ENCODE peak calls at places on chromosome 11, in ten cellular contexts. R is EH; S is HEK293T; Y is amygdala; M is stimulated activated CD4-positive, alpha-beta T cell treated with anti-CD3 and anti-CD28 coated beads, Interleukin-15, amount 100 ng/mL, for 24 hours; Q is activated T-cell treated with anti-CD3 and anti-CD28 coated beads, Interleukin-2, amount 50 U/mL, for 48 hours; C is NCI-H748 treated with DMSO at 0.1 percent for 48 hours; B is activated naive CD4-positive, alpha-beta T cell treated with anti-CD3 and anti-CD28 coated beads, Interleukin-2, amount 10 ng/mL, durations not matched to agents 7 days and 5 days; L is substantia nigra; F is Right ventricle myocardium superior. O is an unnamed sample.

GRCh38 chr11:69313992-69314391 is 20.0 kb downstream of the MYEOV start:
- DNase-seq in S (no peak), Q (no peak), Y (no peak), M (no peak), B (no peak), R (no peak), C (no peak), F (no peak), L (no peak), O (no peak)

GRCh38 chr11:1852885-1853284 is at the start of gene LSP1:
- DNase-seq in C (no peak), Q (peak; percentile 90), L (no peak), B (peak; percentile 93), F (no peak), Y (no peak), S (no peak), R (no peak), M (peak; percentile 89), O (no peak)

GRCh38 chr11:132874638-132875037 is 657.7 kb downstream of the OPCML start:
- DNase-seq in C (no peak), S (no peak), R (peak; percentile 82), Q (no peak), M (no peak), B (no peak), Y (no peak), F (no peak), L (no peak), O (no peak)

GRCh38 chr11:60168306-60168705 is 14.6 kb downstream of the MS4A6A start:
- DNase-seq in C (peak; percentile 10), Y (no peak), S (no peak), L (no peak), R (no peak), Q (no peak), B (no peak), M (no peak), F (no peak), O (no peak)

GRCh38 chr11:14374922-14375630 is 16.1 kb upstream of the RRAS2 start:
- DNase-seq in C (no peak), R (no peak), Q (no peak), Y (no peak), L (no peak), M (no peak), F (no peak), S (peak; percentile 30), B (no peak), O (no peak)

GRCh38 chr11:134637091-134638015 is 225.3 kb upstream of the B3GAT1 start:
- DNase-seq in R (no peak), M (no peak), Y (no peak), C (no peak), L (no peak), Q (no peak), F (no peak), B (no peak), S (no peak), O (peak; percentile 74)

GRCh38 chr11:78763664-78764063 is 189.0 kb upstream of the NARS2 start:
- DNase-seq in L (no peak), C (no peak), S (no peak), M (no peak), B (no peak), F (no peak), Q (no peak), R (no peak), Y (no peak), O (no peak)

GRCh38 chr11:61966673-61967176 is 709 bp downstream of the FTH1 start:
- DNase-seq in R (peak; percentile 52), S (peak; percentile 33), C (no peak), Q (peak; percentile 55), Y (no peak), B (peak; percentile 55), L (no peak), F (no peak), M (peak; percentile 56), O (peak; percentile 86)

GRCh38 chr11:113189909-113190667 is 124.3 kb upstream of the TTC12 start:
- DNase-seq in M (no peak), R (peak; percentile 95), B (no peak), S (no peak), Q (no peak), Y (no peak), L (no peak), C (no peak), F (peak; percentile 74), O (peak; percentile 92)

GRCh38 chr11:16989554-16989953 is 24.7 kb downstream of the PLEKHA7 start:
- DNase-seq in Q (no peak), Y (no peak), L (no peak), C (peak; percentile 11), S (no peak), M (no peak), B (no peak), F (no peak), R (no peak), O (no peak)

GRCh38 chr11:92601048-92601447 is 368.4 kb upstream of the MTNR1B start:
- DNase-seq in F (no peak), B (no peak), M (no peak), Y (no peak), R (no peak), L (no peak), Q (no peak), S (no peak), C (no peak), O (no peak)

GRCh38 chr11:130827697-130828377 is 88.4 kb downstream of the SNX19 start:
- DNase-seq in R (peak; percentile 89), F (peak; percentile 80), Y (no peak), L (no peak), C (no peak), S (peak; percentile 52), B (peak; percentile 22), Q (peak; percentile 31), M (peak; percentile 29), O (peak; percentile 89)

GRCh38 chr11:100730266-100730665 is 43.2 kb downstream of the ARHGAP42 start:
- DNase-seq in F (no peak), S (no peak), C (no peak), Y (no peak), B (no peak), M (no peak), R (peak; percentile 62), L (no peak), Q (no peak), O (no peak)

GRCh38 chr11:8382436-8383053 is 118.9 kb upstream of the LMO1 start:
- DNase-seq in R (peak; percentile 42), Q (no peak), S (no peak), F (no peak), C (no peak), L (no peak), M (no peak), Y (no peak), B (no peak), O (no peak)

GRCh38 chr11:34614334-34615113 is 6.4 kb upstream of the EHF start:
- DNase-seq in M (no peak), R (no peak), L (no peak), S (no peak), F (no peak), C (no peak), Y (no peak), B (no peak), Q (no peak), O (no peak)